ENCODE peak calls at places on chromosome 9, in ten cellular contexts. J is cardiac fibroblast; M is GM13976; T is prostate gland; C is choroid plexus epithelial cell; K is A549; U is heart left ventricle; Z is CD8-positive, alpha-beta T cell; Y is progenitor cell of endocrine pancreas; Q is IMR-90. O is an unnamed sample.

GRCh38 chr9:81671880-81672280 is 17.5 kb downstream of the TLE1 start:
- DNase-seq in J (peak), M (no peak), T (peak), C (peak), K (no peak), U (peak), Z (no peak), Y (no peak), Q (peak), O (no peak)

GRCh38 chr9:124500796-124501611 is 6.2 kb downstream of the NR5A1 start:
- DNase-seq in J (no peak), M (no peak), T (no peak), C (no peak), K (no peak), U (no peak), Z (no peak), Y (no peak), Q (no peak), O (no peak)

GRCh38 chr9:93675336-93676150 is 99.2 kb downstream of the PHF2 start:
- DNase-seq in J (no peak), M (no peak), T (no peak), C (no peak), K (no peak), U (peak), Z (no peak), Y (no peak), Q (no peak), O (no peak)

GRCh38 chr9:70340572-70340971 is 73.9 kb downstream of the KLF9 start:
- DNase-seq in J (peak), M (peak), T (no peak), C (peak), K (peak), U (no peak), Z (no peak), Y (no peak), Q (peak), O (no peak)

GRCh38 chr9:1052119-1052907 is 2.2 kb downstream of the DMRT2 start:
- DNase-seq in J (no peak), M (peak), T (no peak), C (no peak), K (no peak), U (no peak), Z (no peak), Y (no peak), Q (no peak), O (no peak)

GRCh38 chr9:9612270-9612669 is 1000.5 kb downstream of the PTPRD start:
- DNase-seq in J (no peak), M (no peak), T (no peak), C (no peak), K (no peak), U (no peak), Z (no peak), Y (no peak), Q (no peak), O (no peak)

GRCh38 chr9:138076650-138077009 is 199.0 kb downstream of the CACNA1B start:
- DNase-seq in J (no peak), M (no peak), T (no peak), C (no peak), K (no peak), U (no peak), Z (no peak), Y (no peak), Q (no peak), O (no peak)

GRCh38 chr9:114501786-114502682 is 3.2 kb downstream of the WHRN start:
- DNase-seq in J (no peak), M (no peak), T (peak), C (peak), K (peak), U (no peak), Z (no peak), Y (no peak), Q (peak), O (no peak)

GRCh38 chr9:124480621-124480981 is 26.6 kb downstream of the NR5A1 start:
- DNase-seq in J (peak), M (peak), T (no peak), C (peak), K (peak), U (no peak), Z (no peak), Y (no peak), Q (peak), O (peak)

GRCh38 chr9:2153599-2154217 is 138.6 kb downstream of the SMARCA2 start:
- DNase-seq in J (peak), M (no peak), T (no peak), C (no peak), K (no peak), U (no peak), Z (no peak), Y (no peak), Q (no peak), O (no peak)

GRCh38 chr9:78932849-78933627 is 636.1 kb downstream of the PSAT1 start:
- DNase-seq in J (peak), M (no peak), T (no peak), C (peak), K (peak), U (no peak), Z (no peak), Y (no peak), Q (peak), O (no peak)

GRCh38 chr9:129567842-129568559 is 52.9 kb downstream of the C9orf50 start:
- DNase-seq in J (peak), M (no peak), T (no peak), C (peak), K (peak), U (peak), Z (no peak), Y (peak), Q (peak), O (peak)

GRCh38 chr9:34891386-34891785 is 66.7 kb upstream of the PHF24 start:
- DNase-seq in J (no peak), M (no peak), T (no peak), C (no peak), K (no peak), U (no peak), Z (no peak), Y (no peak), Q (no peak), O (no peak)

GRCh38 chr9:108412755-108413154 is 443.0 kb downstream of the ACTL7B start:
- DNase-seq in J (peak), M (no peak), T (no peak), C (peak), K (no peak), U (no peak), Z (no peak), Y (no peak), Q (peak), O (no peak)

GRCh38 chr9:110623462-110624025 is 44.0 kb upstream of the SVEP1 start:
- DNase-seq in J (peak), M (peak), T (peak), C (peak), K (peak), U (no peak), Z (no peak), Y (peak), Q (peak), O (peak)

GRCh38 chr9:27202056-27202455 is 93.0 kb downstream of the TEK start:
- DNase-seq in J (no peak), M (no peak), T (no peak), C (no peak), K (no peak), U (no peak), Z (no peak), Y (no peak), Q (no peak), O (no peak)

DNA sequence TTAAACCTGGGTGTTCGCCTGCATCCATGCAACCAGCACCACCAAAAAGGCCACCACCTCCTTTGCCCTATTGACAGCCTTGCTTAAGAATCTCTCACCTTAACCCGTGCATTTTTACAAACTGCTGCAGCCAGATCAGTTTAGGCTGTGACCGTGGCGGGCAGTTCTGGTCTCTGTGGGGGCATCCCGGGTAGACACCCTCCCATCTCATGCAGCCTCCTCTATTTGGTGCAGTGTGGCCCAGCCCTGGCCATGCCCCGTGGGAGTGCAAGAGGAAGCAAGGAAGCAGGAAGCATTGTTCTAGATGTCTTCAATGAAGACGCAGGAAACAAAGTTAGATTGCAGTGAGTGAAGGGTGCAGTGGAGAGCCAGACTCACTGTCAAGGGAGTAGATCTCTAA is 108.8 kb upstream of the MVB12B start:
- DNase-seq in J (no peak), M (no peak), T (no peak), C (no peak), K (no peak), U (no peak), Z (no peak), Y (no peak), Q (no peak), O (no peak)
- TF ChIP-seq CTCF in J (no peak), M (no peak), T (no peak), C (no peak), K (no peak), U (no peak), Z (no peak), Y (no peak), Q (no peak), O (no peak)

GRCh38 chr9:134168731-134169130 is 4.4 kb upstream of the RNU6ATAC start:
- DNase-seq in J (no peak), M (no peak), T (no peak), C (peak), K (no peak), U (no peak), Z (no peak), Y (no peak), Q (no peak), O (no peak)
- TF ChIP-seq CTCF in J (no peak), M (no peak), T (no peak), C (peak), K (no peak), U (no peak), Z (no peak), Y (peak), Q (no peak), O (no peak)

GRCh38 chr9:82677086-82677485 is 385.9 kb downstream of the RASEF start:
- DNase-seq in J (no peak), M (no peak), T (no peak), C (no peak), K (no peak), U (no peak), Z (no peak), Y (no peak), Q (no peak), O (no peak)
- TF ChIP-seq CTCF in J (no peak), M (no peak), T (no peak), C (no peak), K (no peak), U (no peak), Z (no peak), Y (no peak), Q (no peak), O (no peak)

DNA sequence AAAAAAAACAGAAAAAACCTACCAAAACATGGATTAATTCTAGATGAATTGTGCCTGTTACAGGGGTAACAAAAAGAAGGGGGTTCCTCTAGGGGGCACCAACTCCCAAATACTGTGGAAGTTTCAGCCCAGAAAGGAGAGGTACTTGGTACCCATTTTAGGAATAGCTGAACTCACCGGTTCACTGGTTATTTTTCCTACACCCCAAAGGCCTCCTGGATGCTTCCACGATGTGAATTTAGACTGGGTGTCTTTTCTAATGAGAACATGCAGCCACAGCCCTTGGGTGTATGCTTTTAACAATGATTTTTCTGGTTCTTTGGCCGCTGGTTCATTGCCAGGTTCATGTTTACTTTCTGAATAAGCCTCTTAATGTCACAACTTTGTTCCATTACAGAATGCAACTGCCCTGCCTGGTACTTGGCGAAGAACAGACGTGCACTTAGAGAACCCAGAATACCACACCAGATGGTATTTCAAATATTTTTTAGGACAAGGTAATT is 46.7 kb downstream of the GARNL3 start:
- DNase-seq in J (peak), M (no peak), T (peak), C (peak), K (peak), U (peak), Z (no peak), Y (no peak), Q (peak), O (peak)
- TF ChIP-seq CTCF in J (peak), M (peak), T (peak), C (peak), K (peak), U (peak), Z (no peak), Y (peak), Q (peak), O (peak)

O was measured in nephron progenitor cell.